ENCODE peak calls at places on chromosomes 3 and 15, in seven cellular contexts. One of them, this sample, is unnamed.

GRCh38 chr3:171991166-171991565 is 48.2 kb upstream of the FNDC3B start:
- DNase-seq in body of pancreas: no peak
- DNase-seq in NCI-H187: no peak
- DNase-seq in HTR-8/SVneo: no peak
- DNase-seq in activated CD8-positive, alpha-beta T cell treated with anti-CD3 and anti-CD28 coated beads, Interleukin-2, amount 10 ng/mL, durations not matched to agents 7 days and 5 days: no peak
- DNase-seq in LoVo: no peak
- DNase-seq in epithelial cell of esophagus: peak
- DNase-seq in this sample: no peak

GRCh38 chr3:45607790-45608189 is 13.2 kb downstream of the LIMD1 start:
- DNase-seq in body of pancreas: no peak
- DNase-seq in NCI-H187: no peak
- DNase-seq in HTR-8/SVneo: peak
- DNase-seq in activated CD8-positive, alpha-beta T cell treated with anti-CD3 and anti-CD28 coated beads, Interleukin-2, amount 10 ng/mL, durations not matched to agents 7 days and 5 days: no peak
- DNase-seq in LoVo: no peak
- DNase-seq in epithelial cell of esophagus: no peak
- DNase-seq in this sample: no peak

GRCh38 chr3:184769771-184770170 is 42.2 kb upstream of the VPS8 start:
- DNase-seq in body of pancreas: peak
- DNase-seq in NCI-H187: no peak
- DNase-seq in HTR-8/SVneo: no peak
- DNase-seq in activated CD8-positive, alpha-beta T cell treated with anti-CD3 and anti-CD28 coated beads, Interleukin-2, amount 10 ng/mL, durations not matched to agents 7 days and 5 days: no peak
- DNase-seq in LoVo: no peak
- DNase-seq in epithelial cell of esophagus: peak
- DNase-seq in this sample: no peak

GRCh38 chr3:63910873-63911272 is 1.3 kb downstream of the SCAANT1 start:
- DNase-seq in body of pancreas: no peak
- DNase-seq in NCI-H187: no peak
- DNase-seq in HTR-8/SVneo: no peak
- DNase-seq in activated CD8-positive, alpha-beta T cell treated with anti-CD3 and anti-CD28 coated beads, Interleukin-2, amount 10 ng/mL, durations not matched to agents 7 days and 5 days: peak
- DNase-seq in LoVo: no peak
- DNase-seq in epithelial cell of esophagus: peak
- DNase-seq in this sample: no peak

GRCh38 chr3:171155122-171155700 is 128.7 kb upstream of the SLC2A2 start:
- DNase-seq in body of pancreas: no peak
- DNase-seq in NCI-H187: no peak
- DNase-seq in HTR-8/SVneo: no peak
- DNase-seq in activated CD8-positive, alpha-beta T cell treated with anti-CD3 and anti-CD28 coated beads, Interleukin-2, amount 10 ng/mL, durations not matched to agents 7 days and 5 days: no peak
- DNase-seq in LoVo: no peak
- DNase-seq in epithelial cell of esophagus: peak
- DNase-seq in this sample: no peak

GRCh38 chr3:46811615-46812236 is 51.5 kb downstream of the MYL3 start:
- DNase-seq in body of pancreas: peak
- DNase-seq in NCI-H187: no peak
- DNase-seq in HTR-8/SVneo: no peak
- DNase-seq in activated CD8-positive, alpha-beta T cell treated with anti-CD3 and anti-CD28 coated beads, Interleukin-2, amount 10 ng/mL, durations not matched to agents 7 days and 5 days: no peak
- DNase-seq in LoVo: no peak
- DNase-seq in epithelial cell of esophagus: no peak
- DNase-seq in this sample: no peak

GRCh38 chr3:179715582-179715981 is 62.7 kb downstream of the USP13 start:
- DNase-seq in body of pancreas: no peak
- DNase-seq in NCI-H187: no peak
- DNase-seq in HTR-8/SVneo: no peak
- DNase-seq in activated CD8-positive, alpha-beta T cell treated with anti-CD3 and anti-CD28 coated beads, Interleukin-2, amount 10 ng/mL, durations not matched to agents 7 days and 5 days: no peak
- DNase-seq in LoVo: no peak
- DNase-seq in epithelial cell of esophagus: no peak
- DNase-seq in this sample: no peak

GRCh38 chr15:58221591-58222241 is 83.5 kb downstream of the AQP9 start:
- DNase-seq in body of pancreas: no peak
- DNase-seq in NCI-H187: no peak
- DNase-seq in HTR-8/SVneo: peak
- DNase-seq in activated CD8-positive, alpha-beta T cell treated with anti-CD3 and anti-CD28 coated beads, Interleukin-2, amount 10 ng/mL, durations not matched to agents 7 days and 5 days: no peak
- DNase-seq in LoVo: peak
- DNase-seq in epithelial cell of esophagus: peak
- DNase-seq in this sample: no peak

GRCh38 chr3:140368223-140368811 is 309.5 kb upstream of the TRIM42 start:
- DNase-seq in body of pancreas: no peak
- DNase-seq in NCI-H187: no peak
- DNase-seq in HTR-8/SVneo: no peak
- DNase-seq in activated CD8-positive, alpha-beta T cell treated with anti-CD3 and anti-CD28 coated beads, Interleukin-2, amount 10 ng/mL, durations not matched to agents 7 days and 5 days: no peak
- DNase-seq in LoVo: no peak
- DNase-seq in epithelial cell of esophagus: no peak
- DNase-seq in this sample: no peak

GRCh38 chr3:20320489-20320888 is 134.5 kb upstream of the SGO1 start:
- DNase-seq in body of pancreas: peak
- DNase-seq in NCI-H187: no peak
- DNase-seq in HTR-8/SVneo: no peak
- DNase-seq in activated CD8-positive, alpha-beta T cell treated with anti-CD3 and anti-CD28 coated beads, Interleukin-2, amount 10 ng/mL, durations not matched to agents 7 days and 5 days: no peak
- DNase-seq in LoVo: no peak
- DNase-seq in epithelial cell of esophagus: no peak
- DNase-seq in this sample: no peak

GRCh38 chr15:82093774-82094211 is 48.0 kb upstream of the MEX3B start:
- DNase-seq in body of pancreas: no peak
- DNase-seq in NCI-H187: no peak
- DNase-seq in HTR-8/SVneo: peak
- DNase-seq in activated CD8-positive, alpha-beta T cell treated with anti-CD3 and anti-CD28 coated beads, Interleukin-2, amount 10 ng/mL, durations not matched to agents 7 days and 5 days: no peak
- DNase-seq in LoVo: peak
- DNase-seq in epithelial cell of esophagus: peak
- DNase-seq in this sample: no peak

GRCh38 chr15:85568261-85568808 is 187.9 kb downstream of the AKAP13 start:
- DNase-seq in body of pancreas: no peak
- DNase-seq in NCI-H187: no peak
- DNase-seq in HTR-8/SVneo: no peak
- DNase-seq in activated CD8-positive, alpha-beta T cell treated with anti-CD3 and anti-CD28 coated beads, Interleukin-2, amount 10 ng/mL, durations not matched to agents 7 days and 5 days: no peak
- DNase-seq in LoVo: no peak
- DNase-seq in epithelial cell of esophagus: no peak
- DNase-seq in this sample: no peak

GRCh38 chr3:113136529-113136928 is 74.8 kb upstream of the BOC start:
- DNase-seq in body of pancreas: no peak
- DNase-seq in NCI-H187: no peak
- DNase-seq in HTR-8/SVneo: no peak
- DNase-seq in activated CD8-positive, alpha-beta T cell treated with anti-CD3 and anti-CD28 coated beads, Interleukin-2, amount 10 ng/mL, durations not matched to agents 7 days and 5 days: no peak
- DNase-seq in LoVo: no peak
- DNase-seq in epithelial cell of esophagus: no peak
- DNase-seq in this sample: no peak

GRCh38 chr3:18716101-18716500 is 291.0 kb upstream of the SATB1 start:
- DNase-seq in body of pancreas: no peak
- DNase-seq in NCI-H187: no peak
- DNase-seq in HTR-8/SVneo: no peak
- DNase-seq in activated CD8-positive, alpha-beta T cell treated with anti-CD3 and anti-CD28 coated beads, Interleukin-2, amount 10 ng/mL, durations not matched to agents 7 days and 5 days: no peak
- DNase-seq in LoVo: no peak
- DNase-seq in epithelial cell of esophagus: no peak
- DNase-seq in this sample: no peak

GRCh38 chr3:153429821-153430220 is 267.8 kb downstream of the RAP2B start:
- DNase-seq in body of pancreas: no peak
- DNase-seq in NCI-H187: no peak
- DNase-seq in HTR-8/SVneo: no peak
- DNase-seq in activated CD8-positive, alpha-beta T cell treated with anti-CD3 and anti-CD28 coated beads, Interleukin-2, amount 10 ng/mL, durations not matched to agents 7 days and 5 days: no peak
- DNase-seq in LoVo: no peak
- DNase-seq in epithelial cell of esophagus: no peak
- DNase-seq in this sample: no peak

GRCh38 chr3:33717616-33717865 is 513 bp downstream of the CLASP2 start:
- DNase-seq in body of pancreas: peak
- DNase-seq in NCI-H187: peak
- DNase-seq in HTR-8/SVneo: no peak
- DNase-seq in activated CD8-positive, alpha-beta T cell treated with anti-CD3 and anti-CD28 coated beads, Interleukin-2, amount 10 ng/mL, durations not matched to agents 7 days and 5 days: peak
- DNase-seq in LoVo: no peak
- DNase-seq in epithelial cell of esophagus: no peak
- DNase-seq in this sample: peak

GRCh38 chr15:65368646-65369045 is 9.2 kb downstream of the IGDCC3 start:
- DNase-seq in body of pancreas: no peak
- DNase-seq in NCI-H187: no peak
- DNase-seq in HTR-8/SVneo: no peak
- DNase-seq in activated CD8-positive, alpha-beta T cell treated with anti-CD3 and anti-CD28 coated beads, Interleukin-2, amount 10 ng/mL, durations not matched to agents 7 days and 5 days: no peak
- DNase-seq in LoVo: no peak
- DNase-seq in epithelial cell of esophagus: no peak
- DNase-seq in this sample: no peak

GRCh38 chr3:154327871-154328270 is 3.6 kb upstream of the DHX36 start:
- DNase-seq in body of pancreas: no peak
- DNase-seq in NCI-H187: no peak
- DNase-seq in HTR-8/SVneo: no peak
- DNase-seq in activated CD8-positive, alpha-beta T cell treated with anti-CD3 and anti-CD28 coated beads, Interleukin-2, amount 10 ng/mL, durations not matched to agents 7 days and 5 days: no peak
- DNase-seq in LoVo: no peak
- DNase-seq in epithelial cell of esophagus: no peak
- DNase-seq in this sample: no peak

GRCh38 chr3:128152419-128153155 is 694 bp upstream of the EEFSEC start:
- DNase-seq in body of pancreas: no peak
- DNase-seq in NCI-H187: no peak
- DNase-seq in HTR-8/SVneo: no peak
- DNase-seq in activated CD8-positive, alpha-beta T cell treated with anti-CD3 and anti-CD28 coated beads, Interleukin-2, amount 10 ng/mL, durations not matched to agents 7 days and 5 days: no peak
- DNase-seq in LoVo: peak
- DNase-seq in epithelial cell of esophagus: no peak
- DNase-seq in this sample: no peak

GRCh38 chr15:69302929-69303328 is 4.2 kb downstream of the PAQR5 start:
- DNase-seq in body of pancreas: no peak
- DNase-seq in NCI-H187: no peak
- DNase-seq in HTR-8/SVneo: no peak
- DNase-seq in activated CD8-positive, alpha-beta T cell treated with anti-CD3 and anti-CD28 coated beads, Interleukin-2, amount 10 ng/mL, durations not matched to agents 7 days and 5 days: no peak
- DNase-seq in LoVo: no peak
- DNase-seq in epithelial cell of esophagus: no peak
- DNase-seq in this sample: no peak

GRCh38 chr3:135018171-135018923 is 223.3 kb downstream of the EPHB1 start:
- DNase-seq in body of pancreas: no peak
- DNase-seq in NCI-H187: no peak
- DNase-seq in HTR-8/SVneo: no peak
- DNase-seq in activated CD8-positive, alpha-beta T cell treated with anti-CD3 and anti-CD28 coated beads, Interleukin-2, amount 10 ng/mL, durations not matched to agents 7 days and 5 days: no peak
- DNase-seq in LoVo: no peak
- DNase-seq in epithelial cell of esophagus: no peak
- DNase-seq in this sample: no peak